ENCODE peak calls at places on chromosomes 6 and 20, in four cellular contexts. T is neuronal stem cell, C is astrocyte of the spinal cord, D is mammary epithelial cell. R is an unnamed sample.
A peak's percentile ranks its signal among the peaks of the same experiment; 100 is the strongest.

GRCh38 chr6:23055523-23055922 is 486.2 kb downstream of the HDGFL1 start:
- DNase-seq in C (no peak), D (no peak), T (no peak), R (no peak)

GRCh38 chr20:33685328-33686007 is 717 bp downstream of the E2F1 start:
- DNase-seq in D (peak; percentile 39), C (no peak), T (no peak), R (peak; percentile 88)

GRCh38 chr6:15880262-15880973 is 217.6 kb upstream of the DTNBP1 start:
- DNase-seq in C (no peak), T (no peak), D (no peak), R (no peak)

GRCh38 chr6:146544783-146545182 is 1.1 kb downstream of the RAB32 start:
- DNase-seq in T (no peak), C (no peak), D (no peak), R (no peak)

GRCh38 chr6:136886110-136886509 is 36.0 kb upstream of the SLC35D3 start:
- DNase-seq in D (peak; percentile 60), T (no peak), C (no peak), R (no peak)

GRCh38 chr6:142885182-142885867 is 59.7 kb downstream of the HIVEP2 start:
- DNase-seq in C (peak; percentile 98), D (peak; percentile 99), T (peak; percentile 45), R (peak; percentile 15)

GRCh38 chr20:63064310-63064709 is 57.5 kb upstream of the BHLHE23 start:
- DNase-seq in T (no peak), C (no peak), D (no peak), R (no peak)

GRCh38 chr20:507933-508332 is 35.7 kb downstream of the CSNK2A1 start:
- DNase-seq in D (no peak), T (no peak), C (no peak), R (no peak)

GRCh38 chr6:33279257-33279695 is 2.4 kb downstream of the B3GALT4 start:
- DNase-seq in D (no peak), T (no peak), C (no peak), R (no peak)

GRCh38 chr20:7856756-7857155 is 83.5 kb downstream of the HAO1 start:
- DNase-seq in C (peak; percentile 58), T (no peak), D (peak; percentile 91), R (no peak)

R was measured in germinal center.